ENCODE peak calls at places on chromosome 11, in ten cellular contexts. H is RPMI7951; O is sigmoid colon; Q is NCI-H2171 treated with DMSO at 0.1 percent for 48 hours; P is activated CD8-positive, alpha-beta T cell treated with anti-CD3 and anti-CD28 coated beads, Interleukin-2, amount 10 ng/mL, durations not matched to agents 7 days and 5 days; B is right lobe of liver; V is NCI-H345; R is HFFc6; A is NCI-H510A; L is bronchial epithelial cell. K is an unnamed sample.

GRCh38 chr11:122628691-122629555 is 26.6 kb upstream of the UBASH3B start:
- DNase-seq in H (peak), V (peak), R (peak), B (peak), L (peak), O (peak), P (peak), Q (peak), A (no peak), K (peak)

GRCh38 chr11:116312560-116313340 is 460.0 kb downstream of the BUD13 start:
- DNase-seq in H (peak), A (peak), L (peak), R (no peak), P (no peak), B (peak), O (peak), V (peak), Q (peak), K (peak)

GRCh38 chr11:124943731-124944130 is 7.9 kb upstream of the HEPACAM start:
- DNase-seq in O (no peak), L (no peak), B (no peak), V (no peak), H (no peak), A (no peak), P (no peak), R (no peak), Q (no peak), K (no peak)

GRCh38 chr11:69963533-69964246 is 114.4 kb upstream of the ANO1 start:
- DNase-seq in O (no peak), P (no peak), H (peak), B (no peak), L (no peak), R (no peak), A (no peak), V (no peak), Q (no peak), K (no peak)

GRCh38 chr11:115489466-115489865 is 14.7 kb downstream of the CADM1 start:
- DNase-seq in P (no peak), H (no peak), B (no peak), A (no peak), L (no peak), R (no peak), V (no peak), Q (no peak), O (no peak), K (no peak)

GRCh38 chr11:121295246-121296007 is 2.9 kb downstream of the SC5D start:
- DNase-seq in B (no peak), A (no peak), R (no peak), P (no peak), Q (no peak), O (no peak), V (no peak), L (no peak), H (no peak), K (no peak)

GRCh38 chr11:118911880-118912741 is 13.6 kb downstream of the BCL9L start:
- DNase-seq in R (peak), H (peak), Q (peak), A (peak), B (peak), V (no peak), P (peak), O (peak), L (peak), K (peak)

GRCh38 chr11:7677071-7677470 is 3.8 kb upstream of the CYB5R2 start:
- DNase-seq in Q (no peak), A (no peak), L (peak), B (no peak), V (no peak), H (peak), R (peak), P (no peak), O (no peak), K (no peak)

GRCh38 chr11:68315581-68315920 is 3.2 kb downstream of the LRP5 start:
- DNase-seq in H (no peak), V (no peak), O (no peak), Q (no peak), R (no peak), P (no peak), L (no peak), A (peak), B (no peak), K (no peak)